ENCODE peak calls at places on chromosomes 12 and 14, in five cellular contexts. L, X, D, B and M are unnamed samples.

GRCh38 chr12:538731-539539 is 79.2 kb downstream of the B4GALNT3 start:
- DNase-seq in L (no peak), D (no peak), X (no peak), B (no peak), M (no peak)

GRCh38 chr12:128052777-128053176 is 214.2 kb upstream of the TMEM132C start:
- DNase-seq in B (no peak), D (no peak), X (no peak), L (no peak), M (no peak)

GRCh38 chr14:85438001-85438400 is 91.9 kb upstream of the FLRT2 start:
- DNase-seq in X (no peak), D (no peak), B (no peak), L (no peak), M (no peak)

GRCh38 chr12:96213869-96214268 is 19.7 kb downstream of the ELK3 start:
- DNase-seq in D (no peak), B (no peak), L (no peak), X (no peak), M (no peak)

GRCh38 chr12:103712191-103712590 is 125.1 kb downstream of the STAB2 start:
- DNase-seq in X (no peak), L (no peak), D (no peak), B (no peak), M (no peak)

GRCh38 chr14:99574099-99574880 is 29.7 kb downstream of the CCDC85C start:
- DNase-seq in B (no peak), X (peak), D (no peak), L (no peak), M (no peak)

GRCh38 chr12:132559652-132560420 is 50.5 kb downstream of the LRCOL1 start:
- DNase-seq in X (peak), L (peak), D (no peak), B (peak), M (no peak)

GRCh38 chr14:76937181-76938091 is 91.1 kb downstream of the IRF2BPL start:
- DNase-seq in D (no peak), B (no peak), L (peak), X (no peak), M (no peak)

GRCh38 chr14:61475316-61475715 is 153.9 kb downstream of the PRKCH start:
- DNase-seq in D (no peak), X (peak), L (peak), B (peak), M (no peak)

GRCh38 chr14:58607571-58608317 is 30.0 kb upstream of the DACT1 start:
- DNase-seq in B (no peak), L (no peak), X (no peak), D (no peak), M (no peak)

GRCh38 chr12:62466018-62466595 is 519 bp upstream of the MON2 start:
- DNase-seq in L (peak), D (no peak), X (peak), B (peak), M (no peak)

GRCh38 chr14:32211068-32211404 is 8.0 kb upstream of the RNU6-8 start:
- DNase-seq in L (no peak), X (no peak), D (no peak), B (no peak), M (no peak)

DNA sequence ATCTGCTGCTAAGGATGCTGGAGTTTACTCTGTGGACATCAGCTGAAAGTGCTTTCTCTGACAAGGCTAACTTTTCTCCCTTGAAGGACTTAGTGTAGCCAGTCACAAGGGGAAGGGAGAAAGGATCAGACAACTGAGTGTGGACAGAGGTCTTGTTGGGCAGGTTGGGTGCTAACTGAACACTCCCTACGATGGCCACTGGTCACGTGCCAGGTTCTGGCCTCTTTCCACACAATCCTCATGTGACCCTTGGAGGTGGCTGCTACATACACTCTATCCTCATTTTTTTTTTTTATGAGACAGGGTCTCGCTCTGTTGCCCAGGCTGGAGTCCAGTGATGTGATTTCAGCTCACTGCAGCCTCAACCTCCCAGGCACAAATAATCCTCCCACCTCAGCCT is 39.7 kb downstream of the FOXN4 start:
- DNase-seq in X (no peak), L (no peak), B (no peak), D (no peak), M (no peak)
- TF ChIP-seq KDM1A in X (no peak), L (no peak), B (no peak), D (no peak), M (no peak)

GRCh38 chr12:93913845-93914244 is 234.5 kb upstream of the PLXNC1 start:
- DNase-seq in B (no peak), X (no peak), L (no peak), D (no peak), M (no peak)
- TF ChIP-seq KDM1A in B (no peak), X (no peak), L (no peak), D (no peak), M (no peak)

GRCh38 chr14:51442513-51443175 is 202.6 kb downstream of the TMX1 start:
- DNase-seq in X (no peak), L (no peak), B (peak), D (no peak), M (no peak)

GRCh38 chr14:51446771-51447170 is 204.9 kb upstream of the FRMD6 start:
- DNase-seq in D (no peak), X (no peak), B (no peak), L (no peak), M (no peak)

GRCh38 chr14:51443195-51444018 is 203.4 kb downstream of the TMX1 start:
- DNase-seq in X (no peak), B (no peak), L (no peak), D (no peak), M (no peak)

GRCh38 chr14:51444381-51445000 is 204.4 kb downstream of the TMX1 start:
- DNase-seq in L (no peak), X (no peak), D (no peak), B (no peak), M (no peak)

DNA sequence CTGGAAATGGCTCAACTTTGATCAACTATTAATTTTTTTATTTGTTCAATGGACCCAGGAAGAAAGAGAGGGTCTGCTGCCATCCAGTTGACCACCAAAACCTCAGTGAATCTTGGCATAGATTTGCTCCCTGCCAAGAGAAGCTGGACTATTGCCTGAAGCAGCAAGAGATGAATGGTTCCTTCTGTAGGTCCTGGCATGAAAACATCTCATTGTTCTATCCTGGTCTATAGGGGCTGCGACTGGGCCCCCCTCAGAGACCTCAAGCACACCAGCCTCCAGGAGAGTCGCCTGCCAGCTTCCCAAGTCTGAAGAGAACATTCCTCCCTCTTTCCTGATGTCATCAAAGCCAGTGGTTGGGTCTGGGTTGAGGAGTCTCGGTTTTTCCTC is 204.9 kb downstream of the TMX1 start:
- DNase-seq in B (no peak), D (no peak), L (no peak), X (no peak), M (no peak)
- TF ChIP-seq KDM1A in B (no peak), D (no peak), L (no peak), X (no peak), M (no peak)

GRCh38 chr12:90008277-90008676 is 299.6 kb upstream of the ATP2B1 start:
- DNase-seq in L (no peak), B (no peak), X (no peak), D (no peak), M (no peak)

GRCh38 chr12:90015228-90015627 is 306.6 kb upstream of the ATP2B1 start:
- DNase-seq in X (no peak), B (no peak), D (no peak), L (no peak), M (no peak)

GRCh38 chr12:90010089-90010488 is 301.5 kb upstream of the ATP2B1 start:
- DNase-seq in X (no peak), L (no peak), B (no peak), D (no peak), M (no peak)

GRCh38 chr12:90017316-90017715 is 308.7 kb upstream of the ATP2B1 start:
- DNase-seq in L (no peak), X (no peak), D (no peak), B (no peak), M (no peak)

DNA sequence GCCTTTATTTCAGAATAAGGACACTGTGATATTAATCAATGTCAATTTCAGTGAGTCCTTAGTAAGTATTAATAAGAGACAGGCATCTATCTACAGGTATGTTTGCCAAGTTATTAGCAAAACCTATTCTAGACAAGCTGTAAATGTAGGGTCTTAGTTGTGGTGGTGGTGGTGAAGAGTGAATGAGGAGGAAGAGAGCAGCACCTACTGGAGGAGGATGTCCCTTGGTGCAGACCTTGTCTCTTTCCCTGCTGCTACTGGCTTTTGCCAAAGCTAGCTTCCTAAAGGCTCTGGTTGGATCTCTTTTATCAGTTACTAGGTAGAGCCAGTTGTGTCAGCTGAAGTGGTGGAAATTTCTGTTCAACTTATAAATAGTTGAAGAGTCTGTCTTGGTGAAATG is 304.8 kb upstream of the ATP2B1 start:
- DNase-seq in L (no peak), B (no peak), D (peak), X (no peak), M (no peak)
- TF ChIP-seq KDM1A in L (no peak), B (no peak), D (no peak), X (no peak), M (no peak)

GRCh38 chr14:94654071-94654974 is 42.1 kb downstream of the SERPINA3 start:
- DNase-seq in D (no peak), L (no peak), B (no peak), X (peak), M (no peak)
- TF ChIP-seq KDM1A in D (no peak), L (no peak), B (no peak), X (no peak), M (no peak)

GRCh38 chr14:53278602-53279506 is 125.7 kb upstream of the DDHD1 start:
- DNase-seq in X (peak), D (no peak), B (no peak), L (no peak), M (no peak)
- TF ChIP-seq KDM1A in X (no peak), D (no peak), B (no peak), L (no peak), M (no peak)

DNA sequence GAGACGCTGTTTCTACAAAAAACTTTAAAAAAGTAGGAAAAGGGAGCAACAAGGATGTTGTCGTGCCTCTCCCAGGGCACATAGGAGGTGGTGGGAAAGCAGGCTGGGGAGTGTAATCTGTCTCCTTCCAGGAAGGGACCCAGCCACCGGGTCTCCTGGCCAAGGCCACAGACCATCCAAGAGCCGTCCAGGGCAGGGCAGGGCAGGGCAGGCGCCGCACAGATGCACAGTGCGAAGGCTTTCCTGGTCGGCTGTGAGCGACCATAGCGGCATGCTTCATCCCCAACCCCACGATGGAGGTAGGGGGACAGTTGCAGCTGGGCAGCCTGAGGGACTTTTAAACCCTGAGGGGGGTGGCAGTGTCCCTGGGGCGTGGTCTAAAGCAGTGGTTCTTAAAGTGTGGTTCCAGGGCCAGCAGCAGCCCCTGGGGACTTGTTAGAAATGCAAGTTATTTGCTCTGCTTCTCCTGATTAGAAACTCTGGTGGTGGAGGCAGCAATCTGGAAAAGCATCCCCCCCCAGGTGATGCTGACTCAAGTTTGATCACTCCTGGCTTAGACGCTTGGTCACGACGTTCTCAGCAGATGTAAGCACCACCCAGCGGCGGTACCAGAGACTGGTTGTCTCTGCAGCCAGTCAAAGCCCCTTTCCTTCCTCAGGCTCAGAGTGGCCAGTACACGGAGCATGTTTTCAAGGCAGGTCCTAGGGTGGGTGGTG is 197.4 kb upstream of the PRMT8 start:
- DNase-seq in L (no peak), B (peak), X (no peak), D (no peak), M (no peak)
- TF ChIP-seq KDM1A in L (no peak), B (no peak), X (no peak), D (no peak), M (no peak)

DNA sequence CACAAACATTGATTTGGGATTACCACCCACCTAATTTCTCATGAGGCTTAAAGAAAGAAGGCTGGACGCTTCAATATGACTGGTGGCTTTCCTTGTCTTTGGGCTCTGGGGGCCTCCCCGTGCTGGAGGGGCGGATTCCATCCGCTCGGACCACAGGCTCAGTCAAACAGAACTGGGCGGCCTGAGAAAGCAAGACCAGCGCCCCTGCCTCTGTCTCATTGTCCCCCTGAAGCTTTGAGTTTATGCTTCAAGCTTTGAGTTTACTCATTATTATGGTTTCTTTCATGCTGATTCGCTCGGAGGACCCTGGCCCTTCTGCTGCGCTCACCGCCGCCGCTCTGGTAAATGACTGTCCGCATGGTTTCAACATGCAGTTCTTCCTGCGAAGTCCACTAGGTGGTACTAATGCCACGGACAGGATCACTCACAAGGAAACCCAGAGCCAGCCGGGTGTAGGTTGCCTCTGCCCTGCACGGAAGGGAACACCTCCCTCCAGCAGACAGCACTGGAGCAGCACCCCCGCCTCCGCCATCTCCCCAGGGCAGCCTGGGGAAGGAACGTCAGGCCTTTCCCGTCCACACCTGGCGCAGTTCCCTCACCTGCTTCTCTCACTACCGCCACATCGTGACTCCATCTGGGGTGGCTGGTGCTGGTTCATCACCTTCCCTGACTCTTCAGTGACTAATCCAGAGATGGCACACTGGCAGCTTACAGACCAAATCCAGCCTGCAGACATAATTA is 13.2 kb upstream of the TIGAR start:
- DNase-seq in X (peak), B (peak), D (no peak), L (peak), M (peak)
- TF ChIP-seq KDM1A in X (no peak), B (no peak), D (no peak), L (no peak), M (no peak)

DNA sequence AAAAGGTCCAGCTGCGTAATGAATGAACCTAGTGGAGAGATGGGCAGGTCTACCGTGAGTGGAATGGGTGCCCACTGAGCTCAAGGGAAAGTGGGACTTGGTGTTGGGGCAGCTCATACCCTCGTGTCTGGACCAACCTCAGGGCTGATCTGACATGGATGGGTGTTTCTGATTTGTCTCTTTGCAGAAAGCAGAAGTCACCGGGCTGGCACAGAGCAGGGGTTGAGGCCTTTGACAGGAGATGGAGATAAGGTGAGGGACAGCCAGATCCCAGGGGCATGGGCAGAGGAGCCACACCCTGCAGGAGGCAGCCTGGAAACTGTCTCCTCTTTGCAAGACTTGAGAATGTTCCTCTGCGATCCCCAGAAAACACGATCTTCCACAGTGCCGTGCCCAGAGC is 20.9 kb upstream of the PPP1CC start:
- DNase-seq in B (no peak), X (no peak), D (no peak), L (no peak), M (no peak)
- TF ChIP-seq KDM1A in B (no peak), X (no peak), D (no peak), L (no peak), M (no peak)